ENCODE peak calls at places on chromosomes 11 and 22, in four cellular contexts. H is right lobe of liver, Y is heart left ventricle, R is prostate gland. G is an unnamed sample.

GRCh38 chr11:9691865-9692264 is 28.0 kb downstream of the SWAP70 start:
- DNase-seq in R (no peak), Y (no peak), H (no peak), G (no peak)

GRCh38 chr11:16825968-16826367 is 87.5 kb downstream of the C11orf58 start:
- DNase-seq in Y (no peak), R (no peak), H (no peak), G (no peak)

GRCh38 chr11:34480339-34480738 is 33.3 kb downstream of the ELF5 start:
- DNase-seq in R (peak; percentile 30), H (no peak), Y (no peak), G (no peak)

GRCh38 chr22:30829901-30830550 is 135.4 kb downstream of the OSBP2 start:
- DNase-seq in R (no peak), H (no peak), Y (no peak), G (peak; percentile 72)

GRCh38 chr11:118068945-118069612 is 7.8 kb upstream of the TMPRSS4 start:
- DNase-seq in H (no peak), Y (no peak), R (no peak), G (no peak)

GRCh38 chr11:125431481-125431880 is 64.6 kb downstream of the FEZ1 start:
- DNase-seq in H (no peak), Y (no peak), R (no peak), G (peak; percentile 76)

GRCh38 chr11:63592975-63593395 is 21.2 kb downstream of the PLAAT3 start:
- DNase-seq in Y (no peak), R (no peak), H (no peak), G (no peak)

GRCh38 chr11:33942954-33943353 is 51.1 kb upstream of the LMO2 start:
- DNase-seq in Y (peak; percentile 55), R (no peak), H (no peak), G (peak; percentile 56)

GRCh38 chr22:24950272-24950902 is 2.1 kb upstream of the KIAA1671 start:
- DNase-seq in H (no peak), Y (no peak), R (no peak), G (no peak)

GRCh38 chr11:133443361-133443760 is 88.9 kb downstream of the OPCML start:
- DNase-seq in R (no peak), H (no peak), Y (no peak), G (no peak)

GRCh38 chr11:132427611-132428010 is 1057.2 kb downstream of the NTM start:
- DNase-seq in R (no peak), H (no peak), Y (no peak), G (no peak)

GRCh38 chr11:62669420-62670161 is 1.9 kb upstream of the UQCC3 start:
- DNase-seq in Y (no peak), R (no peak), H (peak; percentile 80), G (no peak)

GRCh38 chr11:11965192-11965591 is 43.2 kb downstream of the DKK3 start:
- DNase-seq in H (no peak), R (peak; percentile 3), Y (no peak), G (no peak)

GRCh38 chr11:133943950-133944698 is 12.6 kb downstream of the IGSF9B start:
- DNase-seq in Y (no peak), H (no peak), R (no peak), G (no peak)

GRCh38 chr11:2261436-2262230 is 8.8 kb downstream of the ASCL2 start:
- DNase-seq in R (peak; percentile 3), Y (no peak), H (no peak), G (no peak)

GRCh38 chr11:61507962-61508824 is at the start of gene LRRC10B:
- DNase-seq in R (no peak), Y (no peak), H (no peak), G (no peak)
- H3K4me3 ChIP-seq in R (peak within 1 kb of the TSS; percentile 4), Y (peak within 1 kb of the TSS; percentile 35), H (peak within 1 kb of the TSS; percentile 5), G (no peak within 1 kb of the TSS)

GRCh38 chr11:70671611-70672010 is 273.3 kb downstream of the CTTN start:
- DNase-seq in H (no peak), Y (no peak), R (no peak), G (no peak)

GRCh38 chr11:70671083-70671482 is 272.8 kb downstream of the CTTN start:
- DNase-seq in H (no peak), R (no peak), Y (no peak), G (no peak)

GRCh38 chr11:70670684-70671034 is 272.3 kb downstream of the CTTN start:
- DNase-seq in R (no peak), Y (no peak), H (no peak), G (no peak)

GRCh38 chr11:70674605-70675004 is 276.3 kb downstream of the CTTN start:
- DNase-seq in Y (no peak), R (no peak), H (no peak), G (no peak)

GRCh38 chr11:70672991-70673670 is 274.8 kb downstream of the CTTN start:
- DNase-seq in R (no peak), Y (no peak), H (no peak), G (no peak)
- TF ChIP-seq POLR2A in R (no peak), Y (no peak), H (no peak), G (no peak)

GRCh38 chr22:20866716-20867115 is 7.9 kb downstream of the SNAP29 start:
- DNase-seq in Y (no peak), R (no peak), H (no peak), G (no peak)
- TF ChIP-seq CTCF in Y (no peak), R (no peak), H (no peak), G (no peak)

GRCh38 chr22:46065733-46066454 is 84.4 kb upstream of the PPARA start:
- DNase-seq in Y (no peak), H (no peak), R (no peak), G (no peak)
- H3K4me3 ChIP-seq in Y (peak overlapping the region; percentile 93), H (no peak overlapping the region), R (peak overlapping the region; percentile 3), G (no peak overlapping the region)

GRCh38 chr22:39239561-39240423 is 5.0 kb downstream of the PDGFB start:
- DNase-seq in Y (no peak), H (peak; percentile 83), R (peak; percentile 96), G (peak; percentile 95)
- TF ChIP-seq POLR2A in Y (no peak), H (no peak), R (peak; percentile 44), G (no peak)